ENCODE peak calls at places on chromosomes 7 and 10, in four cellular contexts. One of them, this sample, is unnamed. For H3K27me3, the result is how much of the 10 kb centered on the place peaks cover.

GRCh38 chr10:47406870-47407648 is 23.0 kb upstream of the ZNF488 start:
- DNase-seq in right lobe of liver: no peak
- DNase-seq in astrocyte: peak
- DNase-seq in pancreas: peak
- DNase-seq in this sample: peak

GRCh38 chr10:124482876-124483275 is 21.3 kb downstream of the LHPP start:
- DNase-seq in right lobe of liver: no peak
- DNase-seq in astrocyte: no peak
- DNase-seq in pancreas: no peak
- DNase-seq in this sample: no peak

GRCh38 chr7:30427296-30428080 is 51.1 kb downstream of the NOD1 start:
- DNase-seq in right lobe of liver: no peak
- DNase-seq in astrocyte: no peak
- DNase-seq in pancreas: no peak
- DNase-seq in this sample: no peak

GRCh38 chr10:29344073-29344820 is 55.4 kb downstream of the LYZL1 start:
- DNase-seq in right lobe of liver: peak
- DNase-seq in astrocyte: peak
- DNase-seq in pancreas: no peak
- DNase-seq in this sample: peak

GRCh38 chr7:100817097-100817496 is 10.2 kb downstream of the EPHB4 start:
- DNase-seq in right lobe of liver: no peak
- DNase-seq in astrocyte: no peak
- DNase-seq in pancreas: no peak
- DNase-seq in this sample: no peak

GRCh38 chr10:7408003-7408493 is 2.8 kb downstream of the SFMBT2 start:
- DNase-seq in right lobe of liver: peak
- DNase-seq in astrocyte: peak
- DNase-seq in pancreas: peak
- DNase-seq in this sample: no peak

GRCh38 chr7:148883233-148884048 is 650 bp downstream of the EZH2 start:
- DNase-seq in right lobe of liver: peak
- DNase-seq in astrocyte: no peak
- DNase-seq in pancreas: peak
- DNase-seq in this sample: no peak

GRCh38 chr7:139618482-139619366 is 95.2 kb downstream of the CLEC2L start:
- DNase-seq in right lobe of liver: peak
- DNase-seq in astrocyte: peak
- DNase-seq in pancreas: peak
- DNase-seq in this sample: peak

GRCh38 chr10:102815790-102816549 is 21.2 kb downstream of the CYP17A1 start:
- DNase-seq in right lobe of liver: peak
- DNase-seq in astrocyte: peak
- DNase-seq in pancreas: no peak
- DNase-seq in this sample: peak

GRCh38 chr7:104176332-104176731 is 31.5 kb downstream of the ORC5 start:
- DNase-seq in right lobe of liver: no peak
- DNase-seq in astrocyte: no peak
- DNase-seq in pancreas: no peak
- DNase-seq in this sample: no peak

GRCh38 chr7:116582806-116583444 is 58.1 kb downstream of the CAV1 start:
- DNase-seq in right lobe of liver: no peak
- DNase-seq in astrocyte: peak
- DNase-seq in pancreas: no peak
- DNase-seq in this sample: peak

GRCh38 chr7:55185941-55186609 is 167.3 kb downstream of the EGFR start:
- DNase-seq in right lobe of liver: no peak
- DNase-seq in astrocyte: peak
- DNase-seq in pancreas: no peak
- DNase-seq in this sample: peak

GRCh38 chr7:121608785-121609184 is 212.7 kb upstream of the FAM3C start:
- DNase-seq in right lobe of liver: no peak
- DNase-seq in astrocyte: no peak
- DNase-seq in pancreas: no peak
- DNase-seq in this sample: no peak

GRCh38 chr7:121604627-121605296 is 208.7 kb upstream of the FAM3C start:
- DNase-seq in right lobe of liver: no peak
- DNase-seq in astrocyte: peak
- DNase-seq in pancreas: peak
- DNase-seq in this sample: peak

GRCh38 chr7:121609208-121609607 is 213.1 kb upstream of the FAM3C start:
- DNase-seq in right lobe of liver: no peak
- DNase-seq in astrocyte: no peak
- DNase-seq in pancreas: no peak
- DNase-seq in this sample: no peak

GRCh38 chr7:121603886-121604285 is 207.8 kb upstream of the FAM3C start:
- DNase-seq in right lobe of liver: no peak
- DNase-seq in astrocyte: no peak
- DNase-seq in pancreas: no peak
- DNase-seq in this sample: no peak

DNA sequence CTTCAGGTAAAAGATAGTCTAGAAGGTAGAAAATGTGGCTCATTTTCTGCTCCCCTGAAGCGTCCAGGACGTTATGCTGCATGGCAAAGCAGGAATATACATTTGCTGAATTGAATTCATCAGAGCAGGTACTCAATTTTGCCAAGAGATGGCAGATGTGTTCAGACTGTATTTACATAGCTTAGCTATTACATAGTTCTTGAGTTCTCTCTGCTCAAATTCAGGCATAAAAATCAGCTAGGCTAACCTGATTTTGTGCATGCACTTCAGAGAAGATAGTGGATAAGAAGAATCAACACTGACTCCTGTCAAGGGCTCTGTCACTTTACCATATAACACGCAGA is 209.2 kb upstream of the FAM3C start:
- DNase-seq in right lobe of liver: no peak
- DNase-seq in astrocyte: no peak
- DNase-seq in pancreas: no peak
- DNase-seq in this sample: peak
- TF ChIP-seq CTCF in right lobe of liver: no peak
- TF ChIP-seq CTCF in astrocyte: peak
- TF ChIP-seq CTCF in pancreas: no peak
- TF ChIP-seq CTCF in this sample: peak

GRCh38 chr10:120506674-120507073 is 49.6 kb downstream of the PLPP4 start:
- DNase-seq in right lobe of liver: no peak
- DNase-seq in astrocyte: peak
- DNase-seq in pancreas: no peak
- DNase-seq in this sample: no peak
- H3K27ac ChIP-seq in right lobe of liver: no peak
- H3K27ac ChIP-seq in astrocyte: peak
- H3K27ac ChIP-seq in pancreas: no peak
- H3K27ac ChIP-seq in this sample: no peak

DNA sequence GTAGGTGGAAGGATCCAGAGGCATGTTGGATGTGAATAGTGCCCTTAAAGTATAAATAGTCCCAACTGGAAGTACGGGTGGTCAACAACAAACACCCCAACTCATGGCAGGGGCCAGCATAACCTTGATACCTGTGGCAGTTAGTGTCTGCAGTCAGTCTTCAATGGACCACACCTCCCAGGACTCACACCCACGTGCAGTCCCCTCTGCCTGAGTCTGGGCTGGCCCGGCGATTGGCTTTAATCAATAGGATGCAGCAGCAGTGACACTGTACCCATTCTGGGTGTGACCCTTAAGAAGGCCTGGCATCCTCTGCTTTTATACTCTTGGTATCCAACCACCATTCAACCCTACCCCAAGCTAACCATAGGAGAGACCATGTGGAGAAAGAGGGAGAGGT is 18.6 kb downstream of the DRGX start:
- DNase-seq in right lobe of liver: no peak
- DNase-seq in astrocyte: no peak
- DNase-seq in pancreas: no peak
- DNase-seq in this sample: no peak
- H3K27me3 ChIP-seq in right lobe of liver: under half
- H3K27me3 ChIP-seq in astrocyte: under half
- H3K27me3 ChIP-seq in pancreas: under half
- H3K27me3 ChIP-seq in this sample: under half

GRCh38 chr7:87877641-87878040 is 1.3 kb downstream of the DBF4 start:
- DNase-seq in right lobe of liver: no peak
- DNase-seq in astrocyte: no peak
- DNase-seq in pancreas: no peak
- DNase-seq in this sample: no peak

GRCh38 chr7:87878208-87878735 is 2.0 kb downstream of the DBF4 start:
- DNase-seq in right lobe of liver: no peak
- DNase-seq in astrocyte: peak
- DNase-seq in pancreas: no peak
- DNase-seq in this sample: no peak

GRCh38 chr7:87876759-87877234 is 504 bp downstream of the DBF4 start:
- DNase-seq in right lobe of liver: peak
- DNase-seq in astrocyte: peak
- DNase-seq in pancreas: peak
- DNase-seq in this sample: peak

GRCh38 chr7:87875151-87876039 is 765 bp downstream of the SLC25A40 start:
- DNase-seq in right lobe of liver: peak
- DNase-seq in astrocyte: no peak
- DNase-seq in pancreas: no peak
- DNase-seq in this sample: no peak

GRCh38 chr7:87876040-87876758 is at the start of the genes DBF4 and SLC25A40:
- DNase-seq in right lobe of liver: peak
- DNase-seq in astrocyte: peak
- DNase-seq in pancreas: peak
- DNase-seq in this sample: peak
- TF ChIP-seq CTCF in right lobe of liver: no peak
- TF ChIP-seq CTCF in astrocyte: no peak
- TF ChIP-seq CTCF in pancreas: no peak
- TF ChIP-seq CTCF in this sample: no peak